ENCODE peak calls at places on chromosome 22, in four cellular contexts. V is endodermal cell, K is pancreas, N is GM23248. J is an unnamed sample.

GRCh38 chr22:49786976-49787843 is 40.5 kb downstream of the BRD1 start:
- DNase-seq in K (no peak), V (no peak), N (no peak), J (peak; percentile 65)

GRCh38 chr22:50460942-50461341 is 13.9 kb downstream of the SBF1 start:
- DNase-seq in N (no peak), K (no peak), V (no peak), J (no peak)

GRCh38 chr22:27219036-27219435 is 561.6 kb downstream of the MIAT start:
- DNase-seq in K (no peak), N (no peak), V (no peak), J (no peak)

GRCh38 chr22:33803371-33803770 is 116.9 kb downstream of the LARGE1 start:
- DNase-seq in V (no peak), N (peak; percentile 98), K (no peak), J (no peak)

GRCh38 chr22:49354516-49355205 is 473.0 kb downstream of the BRD1 start:
- DNase-seq in K (no peak), N (no peak), V (no peak), J (no peak)

GRCh38 chr22:37197451-37198289 is 9.6 kb upstream of the C1QTNF6 start:
- DNase-seq in K (peak; percentile 80), V (no peak), N (peak; percentile 89), J (peak; percentile 35)

GRCh38 chr22:43136255-43136654 is 6.9 kb downstream of the MCAT start:
- DNase-seq in V (peak; percentile 82), K (no peak), N (peak; percentile 47), J (peak; percentile 88)

GRCh38 chr22:42797021-42797420 is 60.1 kb downstream of the ARFGAP3 start:
- DNase-seq in V (peak; percentile 31), N (no peak), K (no peak), J (no peak)

GRCh38 chr22:31973739-31974138 is 29.4 kb downstream of the YWHAH start:
- DNase-seq in V (no peak), K (no peak), N (no peak), J (no peak)

GRCh38 chr22:47038206-47038835 is 275.9 kb downstream of the TBC1D22A start:
- DNase-seq in K (no peak), V (no peak), N (no peak), J (no peak)

GRCh38 chr22:46639843-46640242 is 19.7 kb downstream of the GRAMD4 start:
- DNase-seq in V (no peak), K (peak; percentile 15), N (no peak), J (no peak)

GRCh38 chr22:17774206-17774927 is at the start of gene BID:
- DNase-seq in N (peak; percentile 71), K (no peak), V (peak; percentile 71), J (no peak)

GRCh38 chr22:17777005-17777716 is 2.9 kb upstream of the BID start:
- DNase-seq in V (no peak), N (no peak), K (no peak), J (no peak)

GRCh38 chr22:17777717-17778044 is 3.4 kb upstream of the BID start:
- DNase-seq in V (no peak), K (no peak), N (no peak), J (no peak)

GRCh38 chr22:17774928-17775675 is 833 bp upstream of the BID start:
- DNase-seq in V (no peak), N (no peak), K (no peak), J (no peak)

GRCh38 chr22:17775781-17776470 is 1.7 kb upstream of the BID start:
- DNase-seq in V (no peak), N (no peak), K (no peak), J (no peak)
- H3K4me3 ChIP-seq in V (no peak overlapping the region), N (no peak overlapping the region), K (no peak overlapping the region), J (no peak overlapping the region)

GRCh38 chr22:20291249-20291586 is 23.1 kb upstream of the RTN4R start:
- DNase-seq in K (peak; percentile 6), N (no peak), V (no peak), J (no peak)

GRCh38 chr22:20290578-20291248 is 22.6 kb upstream of the RTN4R start:
- DNase-seq in K (peak; percentile 11), N (no peak), V (no peak), J (no peak)

GRCh38 chr22:20292108-20292507 is 24.0 kb upstream of the RTN4R start:
- DNase-seq in V (no peak), N (no peak), K (no peak), J (no peak)

GRCh38 chr22:20291604-20292063 is 23.5 kb upstream of the RTN4R start:
- DNase-seq in N (no peak), K (peak; percentile 24), V (no peak), J (peak; percentile 56)

GRCh38 chr22:20292673-20293232 is 24.6 kb upstream of the RTN4R start:
- DNase-seq in K (peak; percentile 11), N (no peak), V (no peak), J (no peak)
- H3K27me3 ChIP-seq in K (no peaks in the 10 kb centered on the region), N (peaks cover 6% of the 10 kb centered on the region), V (peaks cover 13% of the 10 kb centered on the region), J (peaks cover 5% of the 10 kb centered on the region)

DNA sequence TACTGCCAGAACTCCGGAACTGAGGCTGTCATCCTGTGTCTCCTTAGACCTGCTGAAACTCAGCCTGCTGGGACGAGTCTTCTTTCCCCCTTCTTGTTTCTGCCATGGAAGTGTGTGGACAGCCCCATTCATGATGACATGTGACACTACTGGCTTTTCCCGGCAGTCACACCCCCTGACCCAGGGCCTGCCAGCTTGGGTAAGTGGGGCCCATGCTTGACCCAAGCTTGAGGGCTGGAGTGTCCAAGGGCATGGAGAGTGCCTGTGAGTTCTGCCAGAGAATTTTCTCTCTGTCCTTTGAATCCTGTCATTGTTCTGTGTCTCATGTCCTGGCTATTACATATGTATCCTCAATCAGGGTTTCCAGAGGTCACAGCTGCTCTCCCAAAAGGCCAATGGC is 73.1 kb downstream of the KIAA1671 start:
- DNase-seq in K (no peak), N (no peak), V (no peak), J (no peak)
- H3K36me3 ChIP-seq in K (no peaks in the 10 kb centered on the region), N (no peaks in the 10 kb centered on the region), V (peaks cover 19% of the 10 kb centered on the region), J (no peaks in the 10 kb centered on the region)

DNA sequence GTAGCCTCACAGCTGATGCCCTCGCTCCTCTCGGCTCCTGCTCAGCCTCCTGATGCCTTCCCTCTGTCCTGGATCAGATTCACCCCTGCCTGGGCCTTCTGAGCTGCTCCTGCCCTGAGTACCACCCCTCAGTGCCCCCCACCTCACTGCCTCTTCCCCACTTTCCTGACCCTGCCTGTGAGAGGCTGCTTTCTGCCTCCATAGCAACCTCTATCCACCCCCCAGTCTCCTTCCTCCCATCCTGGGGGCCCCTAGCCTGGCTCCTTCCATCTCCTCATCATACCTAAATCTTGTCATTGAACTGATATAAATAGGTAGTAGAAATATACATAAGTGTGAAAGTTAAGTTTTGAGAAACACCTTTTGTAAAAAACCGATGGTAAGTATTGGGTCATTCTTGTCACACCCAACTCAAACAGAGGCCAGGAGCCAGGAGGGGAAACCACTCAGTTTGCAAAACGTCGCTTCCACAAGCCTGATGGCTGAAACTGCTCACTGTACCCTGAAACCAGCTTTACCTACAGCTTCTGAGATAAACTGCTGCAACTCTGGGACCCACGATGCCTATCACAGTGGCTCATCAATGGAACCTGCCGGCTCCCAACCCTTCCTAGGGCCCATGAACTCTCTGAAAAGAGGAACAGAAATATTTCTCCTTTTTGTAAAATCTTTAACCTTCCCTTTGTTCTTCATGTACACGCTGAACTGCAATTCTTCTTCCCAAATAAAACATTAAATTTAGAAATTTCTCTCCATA is 4.8 kb upstream of the APOBEC3H start:
- DNase-seq in N (no peak), K (no peak), V (no peak), J (peak; percentile 6)
- H3K4me3 ChIP-seq in N (no peak overlapping the region), K (no peak overlapping the region), V (no peak overlapping the region), J (no peak overlapping the region)

GRCh38 chr22:20965104-20965887 is 1.8 kb upstream of the AIFM3 start:
- DNase-seq in N (no peak), V (peak; percentile 65), K (peak; percentile 49), J (peak; percentile 85)

GRCh38 chr22:20968281-20968977 is 1.4 kb downstream of the AIFM3 start:
- DNase-seq in K (no peak), N (no peak), V (no peak), J (peak; percentile 43)

GRCh38 chr22:20966883-20967696 is at the start of gene AIFM3:
- DNase-seq in N (no peak), V (no peak), K (no peak), J (peak; percentile 66)

GRCh38 chr22:20965888-20966855 is 883 bp upstream of the AIFM3 start:
- DNase-seq in K (peak; percentile 15), V (peak; percentile 55), N (no peak), J (peak; percentile 64)

DNA sequence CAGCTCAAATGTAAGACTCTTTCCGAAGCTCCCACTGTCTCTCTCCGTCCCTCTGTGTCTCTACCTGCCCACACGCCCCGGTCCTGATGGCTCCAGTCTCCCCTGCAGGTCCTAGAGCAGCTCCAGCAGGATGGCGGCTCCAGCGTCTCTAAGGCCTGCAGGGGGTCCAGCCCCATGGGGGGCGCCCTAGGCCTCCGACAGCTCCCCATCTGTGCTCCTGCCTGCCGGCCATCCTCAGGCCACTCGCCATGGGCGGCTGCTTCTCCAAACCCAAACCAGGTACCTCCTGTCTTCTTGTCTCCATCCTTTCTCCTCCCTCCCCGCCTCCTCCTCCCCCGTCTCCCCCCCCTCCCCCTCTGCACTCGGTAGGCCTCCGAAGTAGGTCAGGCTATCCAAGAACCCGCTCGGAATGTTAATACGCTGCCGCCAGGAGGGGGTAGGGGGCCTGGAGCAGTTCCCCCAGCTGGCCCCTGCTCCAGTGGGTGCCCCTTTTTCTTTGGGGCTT is 694 bp downstream of the AIFM3 start:
- DNase-seq in N (no peak), K (no peak), V (peak; percentile 75), J (peak; percentile 93)
- H3K27me3 ChIP-seq in N (peaks cover 7% of the 10 kb centered on the region), K (no peaks in the 10 kb centered on the region), V (peaks cover 80% of the 10 kb centered on the region), J (peaks cover 63% of the 10 kb centered on the region)

GRCh38 chr22:41178425-41178975 is 26.6 kb upstream of the L3MBTL2 start:
- DNase-seq in K (no peak), N (no peak), V (no peak), J (no peak)

GRCh38 chr22:41171996-41172395 is 33.1 kb upstream of the L3MBTL2 start:
- DNase-seq in N (no peak), V (no peak), K (no peak), J (no peak)

GRCh38 chr22:41177040-41177625 is 28.0 kb upstream of the L3MBTL2 start:
- DNase-seq in N (no peak), K (peak; percentile 40), V (no peak), J (no peak)

GRCh38 chr22:41177626-41178424 is 27.3 kb upstream of the L3MBTL2 start:
- DNase-seq in V (no peak), K (no peak), N (no peak), J (no peak)

GRCh38 chr22:41175546-41175945 is 29.6 kb upstream of the L3MBTL2 start:
- DNase-seq in N (no peak), V (no peak), K (no peak), J (no peak)
- H3K36me3 ChIP-seq in N (peaks cover 70% of the 10 kb centered on the region), V (peaks cover 95% of the 10 kb centered on the region), K (peaks cover 55% of the 10 kb centered on the region), J (peaks cover 53% of the 10 kb centered on the region)

GRCh38 chr22:35299717-35300497 is at the start of gene TOM1:
- DNase-seq in N (peak; percentile 99), K (peak; percentile 99), V (peak; percentile 99), J (peak; percentile 99)
- H3K4me3 ChIP-seq in N (peak within 1 kb of the TSS; percentile 90), K (peak within 1 kb of the TSS; percentile 85), V (peak within 1 kb of the TSS; percentile 87), J (peak within 1 kb of the TSS; percentile 82)

J was measured in H7.